ENCODE peak calls at places on chromosomes 4 and X, in nine cellular contexts. One of them, this sample, is unnamed.

GRCh38 chr4:184281231-184282139 is 63.8 kb upstream of the ENPP6 start:
- DNase-seq in transverse colon: peak; percentile 19
- DNase-seq in SK-N-SH: no peak
- DNase-seq in HCT116: no peak
- DNase-seq in GM23338: no peak
- DNase-seq in suprapubic skin: no peak
- DNase-seq in spleen: no peak
- DNase-seq in stomach: no peak
- DNase-seq in sigmoid colon: no peak
- DNase-seq in this sample: no peak

GRCh38 chrX:151983186-151983585 is 8.7 kb upstream of the GABRE start:
- DNase-seq in transverse colon: no peak
- DNase-seq in SK-N-SH: no peak
- DNase-seq in HCT116: no peak
- DNase-seq in GM23338: no peak
- DNase-seq in suprapubic skin: no peak
- DNase-seq in spleen: no peak
- DNase-seq in stomach: no peak
- DNase-seq in sigmoid colon: no peak
- DNase-seq in this sample: no peak

GRCh38 chr4:2652415-2653155 is 103.6 kb downstream of the TNIP2 start:
- DNase-seq in transverse colon: no peak
- DNase-seq in SK-N-SH: peak; percentile 42
- DNase-seq in HCT116: no peak
- DNase-seq in GM23338: no peak
- DNase-seq in suprapubic skin: no peak
- DNase-seq in spleen: no peak
- DNase-seq in stomach: no peak
- DNase-seq in sigmoid colon: peak; percentile 30
- DNase-seq in this sample: no peak

GRCh38 chr4:96247096-96247495 is 407.2 kb downstream of the PDHA2 start:
- DNase-seq in transverse colon: no peak
- DNase-seq in SK-N-SH: no peak
- DNase-seq in HCT116: no peak
- DNase-seq in GM23338: no peak
- DNase-seq in suprapubic skin: no peak
- DNase-seq in spleen: no peak
- DNase-seq in stomach: no peak
- DNase-seq in sigmoid colon: no peak
- DNase-seq in this sample: no peak

GRCh38 chr4:152360045-152360410 is 175.9 kb downstream of the FBXW7 start:
- DNase-seq in transverse colon: no peak
- DNase-seq in SK-N-SH: no peak
- DNase-seq in HCT116: no peak
- DNase-seq in GM23338: no peak
- DNase-seq in suprapubic skin: no peak
- DNase-seq in spleen: no peak
- DNase-seq in stomach: no peak
- DNase-seq in sigmoid colon: no peak
- DNase-seq in this sample: no peak

GRCh38 chr4:121156822-121157769 is 7.0 kb downstream of the TNIP3 start:
- DNase-seq in transverse colon: peak; percentile 39
- DNase-seq in SK-N-SH: peak; percentile 39
- DNase-seq in HCT116: no peak
- DNase-seq in GM23338: peak; percentile 84
- DNase-seq in suprapubic skin: no peak
- DNase-seq in spleen: peak; percentile 81
- DNase-seq in stomach: no peak
- DNase-seq in sigmoid colon: no peak
- DNase-seq in this sample: no peak

GRCh38 chrX:3262906-3263305 is 83.5 kb downstream of the MXRA5 start:
- DNase-seq in transverse colon: no peak
- DNase-seq in SK-N-SH: no peak
- DNase-seq in HCT116: peak; percentile 28
- DNase-seq in GM23338: no peak
- DNase-seq in suprapubic skin: no peak
- DNase-seq in spleen: no peak
- DNase-seq in stomach: no peak
- DNase-seq in sigmoid colon: no peak
- DNase-seq in this sample: no peak

GRCh38 chr4:32789026-32789608 is 2068.9 kb downstream of the PCDH7 start:
- DNase-seq in transverse colon: no peak
- DNase-seq in SK-N-SH: no peak
- DNase-seq in HCT116: no peak
- DNase-seq in GM23338: no peak
- DNase-seq in suprapubic skin: no peak
- DNase-seq in spleen: no peak
- DNase-seq in stomach: no peak
- DNase-seq in sigmoid colon: no peak
- DNase-seq in this sample: no peak

GRCh38 chr4:16655140-16655539 is 243.3 kb downstream of the LDB2 start:
- DNase-seq in transverse colon: no peak
- DNase-seq in SK-N-SH: peak; percentile 55
- DNase-seq in HCT116: no peak
- DNase-seq in GM23338: no peak
- DNase-seq in suprapubic skin: no peak
- DNase-seq in spleen: no peak
- DNase-seq in stomach: no peak
- DNase-seq in sigmoid colon: no peak
- DNase-seq in this sample: no peak

GRCh38 chr4:177489847-177490246 is 47.6 kb upstream of the AGA start:
- DNase-seq in transverse colon: no peak
- DNase-seq in SK-N-SH: no peak
- DNase-seq in HCT116: no peak
- DNase-seq in GM23338: no peak
- DNase-seq in suprapubic skin: no peak
- DNase-seq in spleen: no peak
- DNase-seq in stomach: no peak
- DNase-seq in sigmoid colon: no peak
- DNase-seq in this sample: no peak

GRCh38 chr4:133800966-133801365 is 400.6 kb downstream of the PABPC4L start:
- DNase-seq in transverse colon: no peak
- DNase-seq in SK-N-SH: no peak
- DNase-seq in HCT116: no peak
- DNase-seq in GM23338: no peak
- DNase-seq in suprapubic skin: no peak
- DNase-seq in spleen: no peak
- DNase-seq in stomach: no peak
- DNase-seq in sigmoid colon: no peak
- DNase-seq in this sample: no peak

GRCh38 chr4:158728256-158728655 is 5.1 kb upstream of the PPID start:
- DNase-seq in transverse colon: no peak
- DNase-seq in SK-N-SH: no peak
- DNase-seq in HCT116: no peak
- DNase-seq in GM23338: no peak
- DNase-seq in suprapubic skin: no peak
- DNase-seq in spleen: no peak
- DNase-seq in stomach: no peak
- DNase-seq in sigmoid colon: no peak
- DNase-seq in this sample: no peak

GRCh38 chrX:125203379-125203736 is 116.3 kb upstream of the TEX13C start:
- DNase-seq in transverse colon: no peak
- DNase-seq in SK-N-SH: peak; percentile 14
- DNase-seq in HCT116: no peak
- DNase-seq in GM23338: peak; percentile 23
- DNase-seq in suprapubic skin: peak; percentile 70
- DNase-seq in spleen: no peak
- DNase-seq in stomach: no peak
- DNase-seq in sigmoid colon: no peak
- DNase-seq in this sample: no peak

GRCh38 chrX:119218198-119218597 is 17.9 kb upstream of the PGRMC1 start:
- DNase-seq in transverse colon: no peak
- DNase-seq in SK-N-SH: peak; percentile 38
- DNase-seq in HCT116: no peak
- DNase-seq in GM23338: peak; percentile 31
- DNase-seq in suprapubic skin: no peak
- DNase-seq in spleen: no peak
- DNase-seq in stomach: no peak
- DNase-seq in sigmoid colon: no peak
- DNase-seq in this sample: no peak

GRCh38 chr4:112956458-112956857 is 93.0 kb upstream of the ANK2 start:
- DNase-seq in transverse colon: no peak
- DNase-seq in SK-N-SH: no peak
- DNase-seq in HCT116: no peak
- DNase-seq in GM23338: no peak
- DNase-seq in suprapubic skin: no peak
- DNase-seq in spleen: no peak
- DNase-seq in stomach: no peak
- DNase-seq in sigmoid colon: no peak
- DNase-seq in this sample: no peak

GRCh38 chr4:183602444-183603102 is 56.4 kb downstream of the RWDD4 start:
- DNase-seq in transverse colon: no peak
- DNase-seq in SK-N-SH: no peak
- DNase-seq in HCT116: no peak
- DNase-seq in GM23338: peak; percentile 46
- DNase-seq in suprapubic skin: no peak
- DNase-seq in spleen: no peak
- DNase-seq in stomach: no peak
- DNase-seq in sigmoid colon: no peak
- DNase-seq in this sample: no peak

GRCh38 chrX:21972721-21973120 is 32.2 kb downstream of the SMS start:
- DNase-seq in transverse colon: no peak
- DNase-seq in SK-N-SH: no peak
- DNase-seq in HCT116: no peak
- DNase-seq in GM23338: peak; percentile 27
- DNase-seq in suprapubic skin: no peak
- DNase-seq in spleen: no peak
- DNase-seq in stomach: no peak
- DNase-seq in sigmoid colon: no peak
- DNase-seq in this sample: no peak

GRCh38 chr4:138399041-138399440 is 156.9 kb upstream of the SLC7A11 start:
- DNase-seq in transverse colon: no peak
- DNase-seq in SK-N-SH: no peak
- DNase-seq in HCT116: no peak
- DNase-seq in GM23338: no peak
- DNase-seq in suprapubic skin: no peak
- DNase-seq in spleen: no peak
- DNase-seq in stomach: no peak
- DNase-seq in sigmoid colon: no peak
- DNase-seq in this sample: no peak

GRCh38 chr4:105807496-105807895 is 87.8 kb upstream of the NPNT start:
- DNase-seq in transverse colon: no peak
- DNase-seq in SK-N-SH: no peak
- DNase-seq in HCT116: no peak
- DNase-seq in GM23338: no peak
- DNase-seq in suprapubic skin: no peak
- DNase-seq in spleen: no peak
- DNase-seq in stomach: no peak
- DNase-seq in sigmoid colon: no peak
- DNase-seq in this sample: no peak

GRCh38 chrX:14964500-14964899 is 91.3 kb downstream of the MOSPD2 start:
- DNase-seq in transverse colon: no peak
- DNase-seq in SK-N-SH: no peak
- DNase-seq in HCT116: peak; percentile 3
- DNase-seq in GM23338: no peak
- DNase-seq in suprapubic skin: no peak
- DNase-seq in spleen: no peak
- DNase-seq in stomach: no peak
- DNase-seq in sigmoid colon: no peak
- DNase-seq in this sample: no peak

GRCh38 chr4:41203841-41204240 is 10.5 kb downstream of the APBB2 start:
- DNase-seq in transverse colon: no peak
- DNase-seq in SK-N-SH: no peak
- DNase-seq in HCT116: no peak
- DNase-seq in GM23338: no peak
- DNase-seq in suprapubic skin: no peak
- DNase-seq in spleen: no peak
- DNase-seq in stomach: no peak
- DNase-seq in sigmoid colon: no peak
- DNase-seq in this sample: no peak
- H3K4me1 ChIP-seq in transverse colon: peaks cover 8% of the 10 kb centered on the region
- H3K4me1 ChIP-seq in SK-N-SH: peaks cover 8% of the 10 kb centered on the region
- H3K4me1 ChIP-seq in HCT116: peaks cover 40% of the 10 kb centered on the region
- H3K4me1 ChIP-seq in GM23338: peaks cover 24% of the 10 kb centered on the region
- H3K4me1 ChIP-seq in suprapubic skin: peaks cover 39% of the 10 kb centered on the region
- H3K4me1 ChIP-seq in spleen: peaks cover 22% of the 10 kb centered on the region
- H3K4me1 ChIP-seq in stomach: peaks cover 11% of the 10 kb centered on the region
- H3K4me1 ChIP-seq in sigmoid colon: peaks cover 51% of the 10 kb centered on the region
- H3K4me1 ChIP-seq in this sample: no peaks in the 10 kb centered on the region

DNA sequence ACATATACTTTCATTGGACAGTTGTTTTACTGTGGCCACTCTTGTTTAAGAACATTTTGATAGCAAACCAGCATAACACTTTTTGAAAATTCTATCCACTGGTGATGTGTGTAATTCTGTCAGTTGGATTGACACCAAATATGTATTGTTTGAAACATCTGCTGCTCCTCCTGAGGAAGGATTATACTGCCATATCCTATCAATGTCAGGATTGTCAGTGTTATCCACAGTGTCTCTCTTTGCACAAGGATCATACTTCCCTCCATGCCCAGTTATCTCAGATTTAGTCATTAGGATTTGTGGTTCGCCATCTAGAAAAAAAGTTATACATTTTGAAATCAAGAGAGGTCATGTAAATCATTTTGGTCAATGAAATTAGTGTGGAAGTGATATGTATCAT is 1859.6 kb downstream of the C4orf33 start:
- DNase-seq in transverse colon: no peak
- DNase-seq in SK-N-SH: no peak
- DNase-seq in HCT116: no peak
- DNase-seq in GM23338: no peak
- DNase-seq in suprapubic skin: no peak
- DNase-seq in spleen: no peak
- DNase-seq in stomach: no peak
- DNase-seq in sigmoid colon: no peak
- DNase-seq in this sample: no peak
- TF ChIP-seq POLR2AphosphoS5 in transverse colon: no peak
- TF ChIP-seq POLR2AphosphoS5 in SK-N-SH: no peak
- TF ChIP-seq POLR2AphosphoS5 in HCT116: no peak
- TF ChIP-seq POLR2AphosphoS5 in GM23338: no peak
- TF ChIP-seq POLR2AphosphoS5 in suprapubic skin: no peak
- TF ChIP-seq POLR2AphosphoS5 in spleen: no peak
- TF ChIP-seq POLR2AphosphoS5 in stomach: no peak
- TF ChIP-seq POLR2AphosphoS5 in sigmoid colon: no peak
- TF ChIP-seq POLR2AphosphoS5 in this sample: no peak

GRCh38 chrX:26788402-26788998 is 572.5 kb downstream of the MAGEB5 start:
- DNase-seq in transverse colon: no peak
- DNase-seq in SK-N-SH: no peak
- DNase-seq in HCT116: no peak
- DNase-seq in GM23338: no peak
- DNase-seq in suprapubic skin: no peak
- DNase-seq in spleen: no peak
- DNase-seq in stomach: no peak
- DNase-seq in sigmoid colon: no peak
- DNase-seq in this sample: no peak
- H3K27ac ChIP-seq in transverse colon: no peak overlapping the region
- H3K27ac ChIP-seq in SK-N-SH: no peak overlapping the region
- H3K27ac ChIP-seq in HCT116: no peak overlapping the region
- H3K27ac ChIP-seq in GM23338: no peak overlapping the region
- H3K27ac ChIP-seq in suprapubic skin: no peak overlapping the region
- H3K27ac ChIP-seq in spleen: no peak overlapping the region
- H3K27ac ChIP-seq in stomach: no peak overlapping the region
- H3K27ac ChIP-seq in sigmoid colon: no peak overlapping the region
- H3K27ac ChIP-seq in this sample: no peak overlapping the region

DNA sequence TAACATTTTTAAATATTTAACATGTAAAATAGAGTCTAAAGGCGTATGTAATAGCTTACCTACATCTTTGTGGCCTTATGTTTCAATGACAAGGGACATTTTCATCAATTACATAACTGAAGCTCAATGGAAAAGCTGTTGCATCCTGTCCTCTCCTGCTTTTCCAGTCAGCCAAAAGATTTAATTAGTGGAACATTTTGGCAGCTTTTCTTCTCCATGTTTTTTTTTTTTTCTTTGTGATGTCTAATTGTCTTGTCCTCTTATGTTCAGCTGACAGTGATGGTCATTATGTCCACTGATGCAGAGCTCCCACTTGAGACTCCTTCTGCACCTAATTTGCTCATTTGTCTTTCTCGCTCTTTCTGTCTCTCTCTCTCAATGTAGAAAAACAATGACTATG is 422.2 kb downstream of the GABRG1 start:
- DNase-seq in transverse colon: no peak
- DNase-seq in SK-N-SH: no peak
- DNase-seq in HCT116: no peak
- DNase-seq in GM23338: no peak
- DNase-seq in suprapubic skin: no peak
- DNase-seq in spleen: no peak
- DNase-seq in stomach: no peak
- DNase-seq in sigmoid colon: no peak
- DNase-seq in this sample: no peak
- H3K4me1 ChIP-seq in transverse colon: no peaks in the 10 kb centered on the region
- H3K4me1 ChIP-seq in SK-N-SH: no peaks in the 10 kb centered on the region
- H3K4me1 ChIP-seq in HCT116: no peaks in the 10 kb centered on the region
- H3K4me1 ChIP-seq in GM23338: no peaks in the 10 kb centered on the region
- H3K4me1 ChIP-seq in suprapubic skin: no peaks in the 10 kb centered on the region
- H3K4me1 ChIP-seq in spleen: no peaks in the 10 kb centered on the region
- H3K4me1 ChIP-seq in stomach: no peaks in the 10 kb centered on the region
- H3K4me1 ChIP-seq in sigmoid colon: no peaks in the 10 kb centered on the region
- H3K4me1 ChIP-seq in this sample: no peaks in the 10 kb centered on the region

This sample was measured in breast epithelium.